ENCODE peak calls at places on chromosome 7, in eight cellular contexts. One of them, this sample, is unnamed.

GRCh38 chr7:135501402-135501801 is 8.5 kb downstream of the CNOT4 start:
- DNase-seq in fibroblast of lung: no peak
- DNase-seq in CD4-positive, alpha-beta T cell: no peak
- DNase-seq in stomach: no peak
- DNase-seq in psoas muscle: no peak
- DNase-seq in A673: no peak
- DNase-seq in HCT116: no peak
- DNase-seq in colonic mucosa: no peak
- DNase-seq in this sample: no peak

GRCh38 chr7:124171068-124171467 is 138.2 kb upstream of the TMEM229A start:
- DNase-seq in A673: peak; percentile 31
- DNase-seq in HCT116: peak; percentile 15
- DNase-seq in fibroblast of lung: peak; percentile 85
- DNase-seq in psoas muscle: no peak
- DNase-seq in CD4-positive, alpha-beta T cell: no peak
- DNase-seq in colonic mucosa: no peak
- DNase-seq in stomach: no peak
- DNase-seq in this sample: no peak

GRCh38 chr7:132276252-132276651 is 300.0 kb downstream of the PLXNA4 start:
- DNase-seq in CD4-positive, alpha-beta T cell: no peak
- DNase-seq in psoas muscle: no peak
- DNase-seq in stomach: no peak
- DNase-seq in A673: peak; percentile 3
- DNase-seq in fibroblast of lung: no peak
- DNase-seq in colonic mucosa: no peak
- DNase-seq in HCT116: no peak
- DNase-seq in this sample: no peak

GRCh38 chr7:139854803-139855497 is 25.9 kb downstream of the TBXAS1 start:
- DNase-seq in stomach: no peak
- DNase-seq in colonic mucosa: peak; percentile 12
- DNase-seq in HCT116: no peak
- DNase-seq in A673: no peak
- DNase-seq in psoas muscle: no peak
- DNase-seq in CD4-positive, alpha-beta T cell: no peak
- DNase-seq in fibroblast of lung: no peak
- DNase-seq in this sample: no peak

GRCh38 chr7:129784783-129785456 is 167.8 kb downstream of the UBE2H start:
- DNase-seq in fibroblast of lung: no peak
- DNase-seq in CD4-positive, alpha-beta T cell: no peak
- DNase-seq in HCT116: no peak
- DNase-seq in A673: no peak
- DNase-seq in psoas muscle: no peak
- DNase-seq in stomach: peak; percentile 35
- DNase-seq in colonic mucosa: no peak
- DNase-seq in this sample: no peak

GRCh38 chr7:101919363-101920115 is 102.1 kb downstream of the CUX1 start:
- DNase-seq in A673: no peak
- DNase-seq in psoas muscle: no peak
- DNase-seq in HCT116: no peak
- DNase-seq in CD4-positive, alpha-beta T cell: no peak
- DNase-seq in colonic mucosa: no peak
- DNase-seq in stomach: no peak
- DNase-seq in fibroblast of lung: no peak
- DNase-seq in this sample: no peak

GRCh38 chr7:47584128-47584865 is 2.4 kb upstream of the TNS3 start:
- DNase-seq in stomach: no peak
- DNase-seq in colonic mucosa: no peak
- DNase-seq in HCT116: no peak
- DNase-seq in psoas muscle: no peak
- DNase-seq in CD4-positive, alpha-beta T cell: no peak
- DNase-seq in fibroblast of lung: no peak
- DNase-seq in A673: no peak
- DNase-seq in this sample: no peak

GRCh38 chr7:143934526-143935340 is at the start of gene OR2F2:
- DNase-seq in psoas muscle: no peak
- DNase-seq in fibroblast of lung: peak; percentile 67
- DNase-seq in colonic mucosa: no peak
- DNase-seq in stomach: no peak
- DNase-seq in CD4-positive, alpha-beta T cell: no peak
- DNase-seq in HCT116: no peak
- DNase-seq in A673: no peak
- DNase-seq in this sample: no peak

GRCh38 chr7:1591876-1592275 is 22.0 kb upstream of the PSMG3 start:
- DNase-seq in stomach: no peak
- DNase-seq in A673: no peak
- DNase-seq in HCT116: no peak
- DNase-seq in colonic mucosa: no peak
- DNase-seq in psoas muscle: no peak
- DNase-seq in fibroblast of lung: no peak
- DNase-seq in CD4-positive, alpha-beta T cell: no peak
- DNase-seq in this sample: peak; percentile 31

GRCh38 chr7:1592299-1592842 is 22.5 kb upstream of the PSMG3 start:
- DNase-seq in colonic mucosa: no peak
- DNase-seq in stomach: no peak
- DNase-seq in HCT116: no peak
- DNase-seq in psoas muscle: no peak
- DNase-seq in CD4-positive, alpha-beta T cell: no peak
- DNase-seq in fibroblast of lung: no peak
- DNase-seq in A673: no peak
- DNase-seq in this sample: no peak

GRCh38 chr7:1595027-1595426 is 25.2 kb upstream of the PSMG3 start:
- DNase-seq in fibroblast of lung: no peak
- DNase-seq in HCT116: no peak
- DNase-seq in stomach: no peak
- DNase-seq in psoas muscle: no peak
- DNase-seq in colonic mucosa: no peak
- DNase-seq in CD4-positive, alpha-beta T cell: no peak
- DNase-seq in A673: no peak
- DNase-seq in this sample: no peak

GRCh38 chr7:1593904-1594421 is 24.1 kb upstream of the PSMG3 start:
- DNase-seq in HCT116: no peak
- DNase-seq in fibroblast of lung: no peak
- DNase-seq in psoas muscle: no peak
- DNase-seq in CD4-positive, alpha-beta T cell: no peak
- DNase-seq in colonic mucosa: no peak
- DNase-seq in stomach: no peak
- DNase-seq in A673: no peak
- DNase-seq in this sample: no peak

DNA sequence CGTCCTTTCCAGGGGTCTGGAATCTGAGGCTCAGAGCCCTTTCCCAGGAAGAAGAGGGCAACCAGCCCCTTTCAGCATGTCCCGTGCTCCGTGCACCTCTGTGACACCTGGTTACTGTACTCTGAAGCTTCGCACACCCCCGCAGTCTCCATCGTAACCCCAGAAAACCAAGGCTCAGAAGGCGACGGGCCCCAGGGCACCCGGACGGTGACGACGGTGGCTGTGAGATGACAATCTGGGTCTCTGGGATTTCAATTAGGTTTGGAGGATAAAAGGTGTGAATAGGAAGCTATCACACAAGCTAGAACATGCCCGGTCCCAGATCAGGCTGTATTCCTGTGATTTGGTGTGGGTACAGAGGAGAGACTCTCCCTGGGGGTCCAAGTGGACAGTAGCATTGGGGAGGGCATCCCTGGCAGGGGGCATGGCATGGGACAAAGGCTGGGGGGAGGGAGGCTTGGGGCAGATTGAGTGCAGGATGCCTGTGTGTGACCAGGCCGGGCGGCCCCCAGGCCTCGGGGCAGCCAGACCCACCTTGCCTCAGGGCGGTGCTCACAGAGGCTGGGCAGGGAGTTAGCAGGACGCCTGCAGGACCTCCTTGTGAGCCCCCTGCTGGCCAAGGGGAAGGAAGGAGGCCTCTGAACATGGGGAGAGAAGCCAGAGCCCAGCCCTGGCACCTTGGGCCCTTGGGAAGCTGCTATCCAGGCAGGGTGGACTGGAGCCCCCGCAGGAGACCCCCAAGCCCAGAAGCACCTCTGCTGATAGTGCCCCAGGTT is 23.4 kb upstream of the PSMG3 start:
- DNase-seq in fibroblast of lung: no peak
- DNase-seq in CD4-positive, alpha-beta T cell: no peak
- DNase-seq in HCT116: no peak
- DNase-seq in psoas muscle: no peak
- DNase-seq in A673: peak; percentile 29
- DNase-seq in colonic mucosa: no peak
- DNase-seq in stomach: no peak
- DNase-seq in this sample: no peak
- TF ChIP-seq CTCF in fibroblast of lung: no peak
- TF ChIP-seq CTCF in CD4-positive, alpha-beta T cell: no peak
- TF ChIP-seq CTCF in HCT116: peak; percentile 24
- TF ChIP-seq CTCF in psoas muscle: no peak
- TF ChIP-seq CTCF in A673: no peak
- TF ChIP-seq CTCF in colonic mucosa: no peak
- TF ChIP-seq CTCF in stomach: peak; percentile 9
- TF ChIP-seq CTCF in this sample: no peak

GRCh38 chr7:112572669-112573301 is 92.0 kb downstream of the LSMEM1 start:
- DNase-seq in A673: no peak
- DNase-seq in psoas muscle: no peak
- DNase-seq in CD4-positive, alpha-beta T cell: no peak
- DNase-seq in stomach: no peak
- DNase-seq in colonic mucosa: peak; percentile 80
- DNase-seq in HCT116: no peak
- DNase-seq in fibroblast of lung: no peak
- DNase-seq in this sample: no peak

GRCh38 chr7:112579388-112579787 is 98.6 kb downstream of the LSMEM1 start:
- DNase-seq in psoas muscle: no peak
- DNase-seq in colonic mucosa: no peak
- DNase-seq in CD4-positive, alpha-beta T cell: no peak
- DNase-seq in A673: no peak
- DNase-seq in stomach: no peak
- DNase-seq in fibroblast of lung: no peak
- DNase-seq in HCT116: no peak
- DNase-seq in this sample: no peak

GRCh38 chr7:112571852-112572607 is 91.2 kb downstream of the LSMEM1 start:
- DNase-seq in stomach: no peak
- DNase-seq in psoas muscle: no peak
- DNase-seq in CD4-positive, alpha-beta T cell: no peak
- DNase-seq in HCT116: peak; percentile 7
- DNase-seq in fibroblast of lung: no peak
- DNase-seq in A673: no peak
- DNase-seq in colonic mucosa: peak; percentile 53
- DNase-seq in this sample: no peak

GRCh38 chr7:112575864-112576263 is 95.1 kb downstream of the LSMEM1 start:
- DNase-seq in fibroblast of lung: no peak
- DNase-seq in CD4-positive, alpha-beta T cell: no peak
- DNase-seq in psoas muscle: no peak
- DNase-seq in A673: no peak
- DNase-seq in colonic mucosa: no peak
- DNase-seq in HCT116: no peak
- DNase-seq in stomach: no peak
- DNase-seq in this sample: no peak

GRCh38 chr7:112573302-112574039 is 92.7 kb downstream of the LSMEM1 start:
- DNase-seq in fibroblast of lung: no peak
- DNase-seq in HCT116: no peak
- DNase-seq in psoas muscle: no peak
- DNase-seq in stomach: no peak
- DNase-seq in colonic mucosa: peak; percentile 54
- DNase-seq in A673: peak; percentile 34
- DNase-seq in CD4-positive, alpha-beta T cell: no peak
- DNase-seq in this sample: no peak
- H3K27ac ChIP-seq in fibroblast of lung: no peak overlapping the region
- H3K27ac ChIP-seq in HCT116: no peak overlapping the region
- H3K27ac ChIP-seq in psoas muscle: peak overlapping the region; percentile 62
- H3K27ac ChIP-seq in stomach: peak overlapping the region; percentile 44
- H3K27ac ChIP-seq in colonic mucosa: peak overlapping the region; percentile 82
- H3K27ac ChIP-seq in A673: no peak overlapping the region
- H3K27ac ChIP-seq in CD4-positive, alpha-beta T cell: no peak overlapping the region
- H3K27ac ChIP-seq in this sample: no peak overlapping the region

GRCh38 chr7:2325028-2325625 is 10.9 kb upstream of the SNX8 start:
- DNase-seq in HCT116: no peak
- DNase-seq in stomach: no peak
- DNase-seq in A673: no peak
- DNase-seq in fibroblast of lung: no peak
- DNase-seq in psoas muscle: no peak
- DNase-seq in CD4-positive, alpha-beta T cell: no peak
- DNase-seq in colonic mucosa: no peak
- DNase-seq in this sample: no peak

GRCh38 chr7:2315787-2316186 is 1.5 kb upstream of the SNX8 start:
- DNase-seq in colonic mucosa: no peak
- DNase-seq in stomach: no peak
- DNase-seq in fibroblast of lung: no peak
- DNase-seq in CD4-positive, alpha-beta T cell: no peak
- DNase-seq in A673: no peak
- DNase-seq in HCT116: no peak
- DNase-seq in psoas muscle: no peak
- DNase-seq in this sample: no peak

GRCh38 chr7:2317556-2318293 is 3.5 kb upstream of the SNX8 start:
- DNase-seq in HCT116: no peak
- DNase-seq in A673: no peak
- DNase-seq in colonic mucosa: no peak
- DNase-seq in fibroblast of lung: no peak
- DNase-seq in psoas muscle: no peak
- DNase-seq in CD4-positive, alpha-beta T cell: no peak
- DNase-seq in stomach: no peak
- DNase-seq in this sample: no peak

GRCh38 chr7:2316578-2316977 is 2.3 kb upstream of the SNX8 start:
- DNase-seq in A673: no peak
- DNase-seq in colonic mucosa: no peak
- DNase-seq in psoas muscle: no peak
- DNase-seq in CD4-positive, alpha-beta T cell: no peak
- DNase-seq in HCT116: no peak
- DNase-seq in stomach: no peak
- DNase-seq in fibroblast of lung: no peak
- DNase-seq in this sample: no peak

DNA sequence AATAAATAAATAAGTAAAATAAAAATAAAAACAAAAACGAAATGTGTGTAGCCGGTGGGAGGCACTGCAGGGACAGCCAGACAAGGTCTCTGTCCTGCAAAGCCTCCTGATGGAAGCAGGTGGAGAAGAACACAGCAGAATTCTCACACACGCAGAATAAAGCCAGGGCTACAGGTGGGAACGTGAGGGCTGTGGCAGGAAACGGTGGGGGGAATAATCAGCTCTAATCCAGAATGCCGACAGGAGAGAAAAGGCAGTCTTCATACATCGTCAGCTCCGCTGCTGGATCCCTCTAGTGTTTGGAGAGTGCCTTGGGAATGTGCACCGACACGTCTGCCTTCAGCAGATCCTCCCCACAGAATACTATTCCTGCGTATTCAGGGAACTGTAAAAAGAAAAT is 6.8 kb upstream of the SNX8 start:
- DNase-seq in fibroblast of lung: peak; percentile 32
- DNase-seq in HCT116: no peak
- DNase-seq in CD4-positive, alpha-beta T cell: no peak
- DNase-seq in psoas muscle: no peak
- DNase-seq in A673: no peak
- DNase-seq in stomach: no peak
- DNase-seq in colonic mucosa: no peak
- DNase-seq in this sample: no peak
- TF ChIP-seq CTCF in fibroblast of lung: no peak
- TF ChIP-seq CTCF in HCT116: no peak
- TF ChIP-seq CTCF in CD4-positive, alpha-beta T cell: no peak
- TF ChIP-seq CTCF in psoas muscle: no peak
- TF ChIP-seq CTCF in A673: no peak
- TF ChIP-seq CTCF in stomach: no peak
- TF ChIP-seq CTCF in colonic mucosa: no peak
- TF ChIP-seq CTCF in this sample: no peak

GRCh38 chr7:2700141-2700850 is 12.3 kb downstream of the AMZ1 start:
- DNase-seq in stomach: no peak
- DNase-seq in CD4-positive, alpha-beta T cell: no peak
- DNase-seq in colonic mucosa: no peak
- DNase-seq in fibroblast of lung: no peak
- DNase-seq in psoas muscle: no peak
- DNase-seq in A673: no peak
- DNase-seq in HCT116: no peak
- DNase-seq in this sample: no peak

GRCh38 chr7:2699289-2699620 is 11.3 kb downstream of the AMZ1 start:
- DNase-seq in CD4-positive, alpha-beta T cell: no peak
- DNase-seq in colonic mucosa: no peak
- DNase-seq in psoas muscle: no peak
- DNase-seq in A673: no peak
- DNase-seq in stomach: no peak
- DNase-seq in fibroblast of lung: no peak
- DNase-seq in HCT116: no peak
- DNase-seq in this sample: no peak

GRCh38 chr7:2701406-2701805 is 13.4 kb downstream of the AMZ1 start:
- DNase-seq in CD4-positive, alpha-beta T cell: no peak
- DNase-seq in colonic mucosa: no peak
- DNase-seq in psoas muscle: no peak
- DNase-seq in stomach: no peak
- DNase-seq in A673: no peak
- DNase-seq in fibroblast of lung: no peak
- DNase-seq in HCT116: no peak
- DNase-seq in this sample: no peak

GRCh38 chr7:2701832-2702593 is 14.0 kb downstream of the AMZ1 start:
- DNase-seq in psoas muscle: peak; percentile 74
- DNase-seq in colonic mucosa: no peak
- DNase-seq in CD4-positive, alpha-beta T cell: no peak
- DNase-seq in A673: no peak
- DNase-seq in stomach: no peak
- DNase-seq in fibroblast of lung: peak; percentile 83
- DNase-seq in HCT116: no peak
- DNase-seq in this sample: no peak

DNA sequence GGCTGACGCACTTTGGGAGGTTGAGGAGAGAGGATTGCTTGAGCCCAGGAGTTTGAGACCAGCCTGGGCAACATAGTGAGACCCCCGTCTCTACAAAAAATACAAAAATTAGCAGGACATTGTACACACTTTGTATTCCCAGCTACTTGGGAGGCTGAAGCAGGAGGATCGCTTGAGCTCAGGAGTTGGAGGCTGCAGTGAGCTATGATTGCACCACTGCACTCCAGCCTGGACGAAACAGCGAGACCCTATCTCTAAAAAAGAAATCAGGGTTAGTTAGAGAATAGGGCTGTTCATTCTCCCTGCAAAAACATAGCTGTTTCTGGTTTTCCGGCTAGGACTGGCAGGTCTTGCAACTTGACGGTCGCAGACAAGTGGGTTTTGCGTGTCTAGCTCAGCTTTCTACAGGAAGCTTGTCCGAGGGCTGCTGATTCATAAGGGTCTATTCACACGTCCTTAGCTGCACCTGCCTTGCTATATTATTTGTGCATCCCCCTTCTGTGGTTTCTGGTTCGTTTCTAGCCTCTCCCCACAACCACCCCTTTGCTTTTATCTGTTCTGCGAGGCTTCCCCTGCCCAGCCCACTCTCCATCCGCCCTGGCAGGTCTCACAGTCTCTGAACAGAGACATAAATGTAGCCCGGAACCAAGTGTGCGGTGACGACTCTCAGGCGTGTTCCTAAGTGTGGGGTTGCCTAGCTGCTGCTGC is 10.7 kb downstream of the AMZ1 start:
- DNase-seq in HCT116: no peak
- DNase-seq in A673: no peak
- DNase-seq in fibroblast of lung: no peak
- DNase-seq in psoas muscle: no peak
- DNase-seq in stomach: no peak
- DNase-seq in CD4-positive, alpha-beta T cell: peak; percentile 52
- DNase-seq in colonic mucosa: no peak
- DNase-seq in this sample: peak; percentile 76
- H3K27ac ChIP-seq in HCT116: no peak overlapping the region
- H3K27ac ChIP-seq in A673: no peak overlapping the region
- H3K27ac ChIP-seq in fibroblast of lung: no peak overlapping the region
- H3K27ac ChIP-seq in psoas muscle: no peak overlapping the region
- H3K27ac ChIP-seq in stomach: no peak overlapping the region
- H3K27ac ChIP-seq in CD4-positive, alpha-beta T cell: no peak overlapping the region
- H3K27ac ChIP-seq in colonic mucosa: no peak overlapping the region
- H3K27ac ChIP-seq in this sample: no peak overlapping the region